ENCODE peak calls at places on chromosomes 3 and 15, in ten cellular contexts. F is lower leg skin; S is MM.1S; M is K562; C is HFF-Myc; U is WERI-Rb-1; E is effector memory CD4-positive, alpha-beta T cell; P is trophoblast cell; Z is PC-3; H is mesendoderm. K is an unnamed sample.

GRCh38 chr3:138768126-138768525 is 66.6 kb downstream of the PIK3CB start:
- DNase-seq in S (no peak), H (peak), E (no peak), P (no peak), F (no peak), Z (no peak), U (no peak), C (no peak), M (no peak), K (no peak)

GRCh38 chr3:54180926-54181325 is 58.6 kb downstream of the CACNA2D3 start:
- DNase-seq in Z (no peak), F (no peak), U (no peak), S (no peak), E (no peak), P (no peak), H (no peak), M (no peak), C (no peak), K (no peak)

GRCh38 chr3:133804896-133805295 is 719 bp upstream of the SRPRB start:
- DNase-seq in H (no peak), P (peak), M (no peak), C (no peak), Z (peak), F (no peak), E (no peak), U (no peak), S (no peak), K (no peak)

GRCh38 chr3:52230461-52230860 is 5.0 kb upstream of the TLR9 start:
- DNase-seq in Z (no peak), U (no peak), P (no peak), C (no peak), S (no peak), M (no peak), E (no peak), F (no peak), H (no peak), K (no peak)

GRCh38 chr3:99862208-99862607 is 44.5 kb downstream of the CMSS1 start:
- DNase-seq in E (no peak), H (no peak), U (no peak), P (peak), F (no peak), Z (peak), C (no peak), M (no peak), S (no peak), K (no peak)

GRCh38 chr3:118932822-118933558 is 101.7 kb downstream of the IGSF11 start:
- DNase-seq in U (no peak), H (no peak), S (no peak), M (no peak), Z (no peak), C (no peak), E (no peak), F (no peak), P (no peak), K (no peak)

GRCh38 chr3:53161820-53162671 is 1.0 kb downstream of the PRKCD start:
- DNase-seq in C (no peak), E (peak), P (peak), H (peak), Z (peak), U (peak), M (peak), F (no peak), S (peak), K (no peak)

GRCh38 chr3:172659246-172660002 is 51.4 kb downstream of the NCEH1 start:
- DNase-seq in Z (peak), P (peak), E (no peak), U (no peak), S (no peak), H (no peak), F (no peak), M (no peak), C (no peak), K (no peak)

GRCh38 chr3:156563900-156564682 is 9.2 kb upstream of the SSR3 start:
- DNase-seq in F (no peak), Z (no peak), U (no peak), S (no peak), E (no peak), H (no peak), C (no peak), M (no peak), P (peak), K (no peak)

DNA sequence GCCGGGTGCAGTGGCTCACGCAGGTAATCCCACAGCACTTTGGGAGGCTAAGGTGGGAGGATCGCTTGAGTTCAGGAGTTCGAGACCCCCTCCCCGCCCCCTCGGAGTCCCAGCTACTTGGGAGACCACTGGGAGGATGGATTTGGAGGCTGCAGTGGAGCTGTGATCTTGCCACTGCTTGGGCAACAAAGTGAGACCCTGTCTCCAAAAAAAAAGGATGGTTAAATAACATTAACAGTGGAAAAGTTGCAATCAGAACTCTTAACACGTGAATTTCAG is 1.4 kb upstream of the TMEM87A start:
- DNase-seq in F (no peak), P (no peak), Z (no peak), H (no peak), S (no peak), E (no peak), C (no peak), U (no peak), M (no peak), K (no peak)
- H3K4me3 ChIP-seq in F (peak), P (no peak), Z (peak), H (no peak), S (peak), E (peak), C (peak), U (no peak), M (peak), K (peak)

GRCh38 chr15:70320077-70320830 is 222.5 kb upstream of the TLE3 start:
- DNase-seq in P (no peak), M (no peak), C (no peak), F (no peak), Z (no peak), E (no peak), U (no peak), S (no peak), H (no peak), K (no peak)
- H3K4me3 ChIP-seq in P (no peak), M (no peak), C (no peak), F (no peak), Z (no peak), E (no peak), U (no peak), S (no peak), H (no peak), K (no peak)

DNA sequence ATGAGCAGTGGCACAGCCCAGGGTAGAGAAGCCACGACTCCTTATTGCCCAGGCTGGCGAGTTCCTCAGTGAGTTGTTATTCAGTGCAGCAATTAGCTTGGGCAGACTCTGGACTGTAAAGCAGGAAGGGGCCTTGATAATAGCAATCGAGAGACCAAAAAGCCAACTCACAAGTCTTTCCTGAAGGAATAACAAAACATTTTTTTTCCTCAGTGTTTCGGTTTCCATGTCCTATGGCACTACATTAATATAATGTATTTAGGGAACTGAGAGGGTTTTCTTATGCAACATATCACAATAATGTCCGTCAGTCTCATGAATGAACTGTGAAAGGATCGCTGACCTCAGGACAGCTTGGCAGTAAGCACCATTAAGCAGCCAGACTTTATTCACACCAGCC is 248.9 kb upstream of the TBL1XR1 start:
- DNase-seq in S (no peak), C (no peak), M (no peak), E (no peak), U (no peak), P (no peak), F (no peak), Z (no peak), H (no peak), K (no peak)
- H3K4me3 ChIP-seq in S (no peak), C (no peak), M (no peak), E (no peak), U (no peak), P (no peak), F (no peak), Z (no peak), H (no peak), K (no peak)

DNA sequence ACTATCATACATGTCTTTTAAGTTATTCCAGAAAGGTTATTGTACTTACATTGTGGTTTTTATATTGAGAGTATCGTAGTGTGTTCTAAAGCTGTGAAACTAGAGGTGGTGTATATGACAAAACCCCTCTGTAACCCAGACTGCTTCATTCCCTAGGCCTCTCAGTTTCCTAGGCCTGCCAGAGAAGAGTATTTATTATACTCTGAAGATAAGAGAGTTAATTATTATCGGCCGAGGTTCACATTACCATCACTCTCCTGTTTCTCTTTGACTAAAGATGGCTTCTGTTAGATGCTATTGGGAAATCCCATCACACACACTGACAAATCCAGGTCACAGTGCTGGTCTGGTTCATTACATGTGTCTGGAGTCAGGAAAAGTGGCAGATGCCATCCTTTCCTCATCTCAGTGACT is 20.5 kb downstream of the EXOSC7 start:
- DNase-seq in E (no peak), P (no peak), F (no peak), C (no peak), M (no peak), U (no peak), Z (no peak), H (no peak), S (no peak), K (no peak)
- H3K4me3 ChIP-seq in E (no peak), P (no peak), F (no peak), C (no peak), M (no peak), U (no peak), Z (no peak), H (no peak), S (no peak), K (no peak)

DNA sequence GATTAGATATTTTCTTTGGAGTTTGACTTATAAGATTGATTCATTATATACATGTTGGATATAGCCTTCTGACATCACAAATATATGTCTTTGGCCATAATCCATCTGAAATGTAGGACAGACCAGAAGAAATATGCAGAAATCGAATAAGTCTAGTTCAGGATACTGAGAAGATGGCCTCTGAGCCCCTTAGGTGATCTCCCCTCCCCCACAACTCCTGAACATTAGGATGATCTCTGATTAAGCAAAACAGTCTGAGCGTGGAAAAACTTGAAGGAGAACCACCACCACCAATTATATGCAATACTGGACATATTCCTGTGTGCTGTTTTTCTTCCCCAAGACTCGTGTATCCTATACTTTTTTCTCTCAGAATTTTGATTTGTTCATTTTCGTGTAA is 3.2 kb downstream of the SETD5 start:
- DNase-seq in F (no peak), M (peak), H (peak), P (no peak), C (no peak), E (no peak), Z (no peak), U (peak), S (no peak), K (no peak)
- H3K4me3 ChIP-seq in F (no peak), M (peak), H (no peak), P (no peak), C (peak), E (no peak), Z (peak), U (peak), S (peak), K (peak)

GRCh38 chr15:98860647-98861041 is 146.9 kb downstream of the PGPEP1L start:
- DNase-seq in F (no peak), E (no peak), U (no peak), P (no peak), H (no peak), C (no peak), S (peak), M (no peak), Z (no peak), K (no peak)
- H3K4me3 ChIP-seq in F (no peak), E (no peak), U (no peak), P (no peak), H (no peak), C (no peak), S (no peak), M (no peak), Z (no peak), K (no peak)

DNA sequence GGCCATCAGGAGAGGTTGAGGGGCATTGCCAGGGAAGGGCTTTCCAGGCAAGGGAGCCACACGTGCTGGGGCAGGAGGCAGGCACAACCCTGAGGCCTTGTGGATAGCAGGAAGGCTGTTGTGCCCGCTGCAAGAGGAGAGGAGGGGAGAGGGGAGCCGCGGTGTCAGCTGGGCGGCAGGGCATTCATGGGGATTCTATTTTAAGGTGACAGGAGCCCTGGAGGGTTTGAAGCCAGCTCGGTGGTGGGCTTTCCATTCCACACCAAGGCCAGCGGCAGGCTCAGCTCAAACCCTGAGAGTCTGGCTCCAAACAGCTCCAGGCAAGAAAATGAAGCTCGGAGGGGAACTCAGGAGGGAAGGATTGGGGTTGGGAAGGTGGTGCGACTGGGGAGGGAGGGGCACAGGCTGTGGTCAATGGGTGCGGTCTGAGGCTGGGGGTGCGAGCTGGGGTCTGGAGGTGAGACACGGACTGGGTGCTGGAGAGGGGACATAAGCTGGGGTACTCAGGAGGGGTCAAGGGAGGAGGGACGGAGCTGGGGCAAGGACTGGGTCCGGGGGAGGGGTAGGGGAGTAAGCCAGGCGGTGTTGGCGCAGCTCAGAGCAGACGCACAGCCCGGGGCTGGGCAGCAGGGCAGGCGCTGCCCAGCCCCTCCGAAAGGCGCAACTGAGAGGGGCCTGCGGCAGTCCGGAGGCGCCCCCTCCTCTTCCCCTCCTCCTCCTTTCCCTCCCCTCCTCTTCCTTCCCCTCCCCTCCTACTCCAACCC is 43.4 kb downstream of the TPRA1 start:
- DNase-seq in Z (no peak), P (no peak), S (no peak), H (peak), E (no peak), C (no peak), M (no peak), F (no peak), U (no peak), K (peak)
- H3K4me3 ChIP-seq in Z (no peak), P (peak), S (peak), H (peak), E (peak), C (peak), M (no peak), F (no peak), U (no peak), K (no peak)

GRCh38 chr3:193970773-193971206 is 165.2 kb upstream of the HES1 start:
- DNase-seq in H (peak), F (no peak), Z (peak), P (no peak), E (no peak), U (no peak), S (peak), C (no peak), M (no peak), K (no peak)
- H3K4me3 ChIP-seq in H (no peak), F (no peak), Z (peak), P (no peak), E (no peak), U (no peak), S (peak), C (no peak), M (no peak), K (no peak)

DNA sequence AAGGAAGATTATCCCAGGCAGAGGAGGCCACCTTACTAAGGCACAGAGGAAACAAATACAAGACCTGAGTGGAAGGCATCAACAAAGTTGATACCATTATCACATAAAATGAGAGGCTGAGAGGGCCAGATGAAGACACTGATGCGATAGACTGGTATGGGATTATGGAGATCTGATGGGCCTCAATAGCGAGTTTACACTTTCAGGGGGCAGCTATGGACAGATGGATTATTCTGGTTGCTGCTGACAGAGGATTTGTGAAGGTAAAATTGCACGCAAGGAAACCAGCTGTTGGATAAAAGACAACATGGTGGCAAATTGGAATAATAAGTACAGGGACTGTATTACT is 203.9 kb downstream of the MBNL1 start:
- DNase-seq in M (no peak), C (no peak), Z (no peak), S (no peak), P (no peak), H (no peak), U (no peak), E (no peak), F (no peak), K (no peak)
- H3K4me3 ChIP-seq in M (no peak), C (no peak), Z (no peak), S (no peak), P (no peak), H (no peak), U (no peak), E (peak), F (no peak), K (no peak)